ENCODE peak calls at places on chromosomes 2 and 18, in five cellular contexts. One of them, this sample, is unnamed.

GRCh38 chr2:203756161-203756560 is 49.7 kb downstream of the CD28 start:
- DNase-seq in naive B cell: no peak
- DNase-seq in activated naive CD8-positive, alpha-beta T cell treated with anti-CD3 and anti-CD28 coated beads, Interleukin-2, amount 50 U/mL, for 24 hours: no peak
- DNase-seq in NCI-H82: no peak
- DNase-seq in PC-3: no peak
- DNase-seq in this sample: no peak

GRCh38 chr18:79327199-79327545 is 68.6 kb upstream of the NFATC1 start:
- DNase-seq in naive B cell: no peak
- DNase-seq in activated naive CD8-positive, alpha-beta T cell treated with anti-CD3 and anti-CD28 coated beads, Interleukin-2, amount 50 U/mL, for 24 hours: no peak
- DNase-seq in NCI-H82: no peak
- DNase-seq in PC-3: no peak
- DNase-seq in this sample: no peak

GRCh38 chr18:26618130-26618529 is 69.8 kb upstream of the KCTD1 start:
- DNase-seq in naive B cell: no peak
- DNase-seq in activated naive CD8-positive, alpha-beta T cell treated with anti-CD3 and anti-CD28 coated beads, Interleukin-2, amount 50 U/mL, for 24 hours: no peak
- DNase-seq in NCI-H82: no peak
- DNase-seq in PC-3: no peak
- DNase-seq in this sample: no peak

GRCh38 chr2:7523557-7524210 is 606.5 kb downstream of the RNF144A start:
- DNase-seq in naive B cell: no peak
- DNase-seq in activated naive CD8-positive, alpha-beta T cell treated with anti-CD3 and anti-CD28 coated beads, Interleukin-2, amount 50 U/mL, for 24 hours: no peak
- DNase-seq in NCI-H82: no peak
- DNase-seq in PC-3: peak
- DNase-seq in this sample: no peak

GRCh38 chr18:54696616-54697293 is 105.7 kb downstream of the DYNAP start:
- DNase-seq in naive B cell: no peak
- DNase-seq in activated naive CD8-positive, alpha-beta T cell treated with anti-CD3 and anti-CD28 coated beads, Interleukin-2, amount 50 U/mL, for 24 hours: no peak
- DNase-seq in NCI-H82: no peak
- DNase-seq in PC-3: peak
- DNase-seq in this sample: no peak

GRCh38 chr2:239506961-239507360 is 106.1 kb upstream of the HDAC4 start:
- DNase-seq in naive B cell: no peak
- DNase-seq in activated naive CD8-positive, alpha-beta T cell treated with anti-CD3 and anti-CD28 coated beads, Interleukin-2, amount 50 U/mL, for 24 hours: no peak
- DNase-seq in NCI-H82: no peak
- DNase-seq in PC-3: no peak
- DNase-seq in this sample: no peak

GRCh38 chr2:7239078-7239477 is 321.9 kb downstream of the RNF144A start:
- DNase-seq in naive B cell: no peak
- DNase-seq in activated naive CD8-positive, alpha-beta T cell treated with anti-CD3 and anti-CD28 coated beads, Interleukin-2, amount 50 U/mL, for 24 hours: no peak
- DNase-seq in NCI-H82: no peak
- DNase-seq in PC-3: no peak
- DNase-seq in this sample: no peak

GRCh38 chr2:10030311-10030736 is 13.0 kb upstream of the KLF11 start:
- DNase-seq in naive B cell: no peak
- DNase-seq in activated naive CD8-positive, alpha-beta T cell treated with anti-CD3 and anti-CD28 coated beads, Interleukin-2, amount 50 U/mL, for 24 hours: no peak
- DNase-seq in NCI-H82: peak
- DNase-seq in PC-3: no peak
- DNase-seq in this sample: no peak

GRCh38 chr2:20611077-20611843 is 39.6 kb downstream of the HS1BP3 start:
- DNase-seq in naive B cell: no peak
- DNase-seq in activated naive CD8-positive, alpha-beta T cell treated with anti-CD3 and anti-CD28 coated beads, Interleukin-2, amount 50 U/mL, for 24 hours: no peak
- DNase-seq in NCI-H82: no peak
- DNase-seq in PC-3: no peak
- DNase-seq in this sample: peak

GRCh38 chr2:54599326-54599710 is 124.1 kb upstream of the EML6 start:
- DNase-seq in naive B cell: no peak
- DNase-seq in activated naive CD8-positive, alpha-beta T cell treated with anti-CD3 and anti-CD28 coated beads, Interleukin-2, amount 50 U/mL, for 24 hours: no peak
- DNase-seq in NCI-H82: no peak
- DNase-seq in PC-3: no peak
- DNase-seq in this sample: no peak

GRCh38 chr18:26621161-26622026 is 73.0 kb upstream of the KCTD1 start:
- DNase-seq in naive B cell: no peak
- DNase-seq in activated naive CD8-positive, alpha-beta T cell treated with anti-CD3 and anti-CD28 coated beads, Interleukin-2, amount 50 U/mL, for 24 hours: peak
- DNase-seq in NCI-H82: peak
- DNase-seq in PC-3: peak
- DNase-seq in this sample: peak

GRCh38 chr2:145228506-145228905 is 708.6 kb upstream of the ZEB2 start:
- DNase-seq in naive B cell: no peak
- DNase-seq in activated naive CD8-positive, alpha-beta T cell treated with anti-CD3 and anti-CD28 coated beads, Interleukin-2, amount 50 U/mL, for 24 hours: no peak
- DNase-seq in NCI-H82: peak
- DNase-seq in PC-3: no peak
- DNase-seq in this sample: no peak

GRCh38 chr2:104976603-104977120 is 61.2 kb upstream of the MRPS9 start:
- DNase-seq in naive B cell: peak
- DNase-seq in activated naive CD8-positive, alpha-beta T cell treated with anti-CD3 and anti-CD28 coated beads, Interleukin-2, amount 50 U/mL, for 24 hours: peak
- DNase-seq in NCI-H82: peak
- DNase-seq in PC-3: peak
- DNase-seq in this sample: peak

GRCh38 chr18:46256078-46256477 is 151.9 kb downstream of the HAUS1 start:
- DNase-seq in naive B cell: no peak
- DNase-seq in activated naive CD8-positive, alpha-beta T cell treated with anti-CD3 and anti-CD28 coated beads, Interleukin-2, amount 50 U/mL, for 24 hours: no peak
- DNase-seq in NCI-H82: no peak
- DNase-seq in PC-3: no peak
- DNase-seq in this sample: no peak

GRCh38 chr2:227728035-227728434 is at the start of gene SCYGR7:
- DNase-seq in naive B cell: no peak
- DNase-seq in activated naive CD8-positive, alpha-beta T cell treated with anti-CD3 and anti-CD28 coated beads, Interleukin-2, amount 50 U/mL, for 24 hours: no peak
- DNase-seq in NCI-H82: no peak
- DNase-seq in PC-3: no peak
- DNase-seq in this sample: no peak